ENCODE peak calls at places on chromosome 2, in seven cellular contexts. O, I, H, R, F, C and J are unnamed samples.

GRCh38 chr2:150916997-150917396 is 344.7 kb downstream of the RBM43 start:
- DNase-seq in H (no peak), I (no peak), C (no peak), F (no peak), R (no peak), O (no peak), J (no peak)

GRCh38 chr2:196271786-196272185 is 100.4 kb upstream of the STK17B start:
- DNase-seq in F (no peak), H (no peak), R (no peak), O (no peak), C (no peak), I (no peak), J (no peak)

GRCh38 chr2:82395531-82395930 is 2063.5 kb downstream of the SUCLG1 start:
- DNase-seq in I (no peak), R (no peak), C (no peak), O (no peak), H (no peak), F (peak), J (no peak)

GRCh38 chr2:89775885-89776284 is 1084.4 kb downstream of the RPIA start:
- DNase-seq in I (no peak), R (no peak), C (no peak), O (no peak), F (no peak), H (no peak), J (no peak)

GRCh38 chr2:117571590-117572349 is 242.7 kb upstream of the DDX18 start:
- DNase-seq in F (no peak), R (no peak), H (no peak), I (no peak), C (no peak), O (no peak), J (no peak)

GRCh38 chr2:206936456-206937222 is 2.7 kb upstream of the CPO start:
- DNase-seq in R (no peak), H (peak), F (no peak), I (no peak), O (no peak), C (no peak), J (no peak)

GRCh38 chr2:167478196-167478595 is 589.9 kb downstream of the XIRP2 start:
- DNase-seq in F (no peak), O (no peak), H (no peak), I (no peak), C (no peak), R (no peak), J (no peak)

GRCh38 chr2:160784034-160784433 is 290.4 kb upstream of the RBMS1 start:
- DNase-seq in C (no peak), H (no peak), O (no peak), R (no peak), I (no peak), F (no peak), J (no peak)

GRCh38 chr2:94982156-94982555 is 43.4 kb upstream of the MAL start:
- DNase-seq in C (no peak), R (no peak), I (no peak), H (no peak), O (no peak), F (no peak), J (no peak)

GRCh38 chr2:38146302-38146916 is 70.5 kb upstream of the CYP1B1 start:
- DNase-seq in C (peak), H (peak), F (no peak), I (no peak), O (peak), R (no peak), J (peak)

GRCh38 chr2:118371500-118371899 is 283.2 kb downstream of the INSIG2 start:
- DNase-seq in R (peak), C (no peak), F (peak), I (no peak), H (peak), O (no peak), J (peak)

GRCh38 chr2:161995553-161996016 is 78.4 kb downstream of the DPP4 start:
- DNase-seq in F (no peak), O (no peak), C (no peak), I (no peak), H (peak), R (no peak), J (no peak)

GRCh38 chr2:24708537-24709152 is 84.5 kb downstream of the PTRHD1 start:
- DNase-seq in C (no peak), R (no peak), I (peak), O (no peak), F (no peak), H (peak), J (no peak)

GRCh38 chr2:106280653-106281202 is 86.6 kb upstream of the UXS1 start:
- DNase-seq in I (no peak), R (no peak), C (no peak), O (no peak), H (no peak), F (no peak), J (no peak)

GRCh38 chr2:29047083-29047840 is 27.1 kb downstream of the PCARE start:
- DNase-seq in O (no peak), F (no peak), C (no peak), I (no peak), H (no peak), R (no peak), J (no peak)

GRCh38 chr2:149561309-149561926 is 26.2 kb downstream of the MMADHC start:
- DNase-seq in H (peak), O (peak), I (no peak), R (peak), F (peak), C (no peak), J (peak)

GRCh38 chr2:224438726-224439125 is 36.8 kb upstream of the FAM124B start:
- DNase-seq in C (no peak), H (no peak), R (no peak), F (no peak), O (no peak), I (no peak), J (no peak)

GRCh38 chr2:23697676-23698075 is 229.2 kb downstream of the ATAD2B start:
- DNase-seq in I (no peak), F (no peak), O (no peak), H (peak), R (no peak), C (no peak), J (no peak)

GRCh38 chr2:160419776-160420521 is 73.7 kb downstream of the RBMS1 start:
- DNase-seq in O (no peak), C (no peak), F (no peak), H (peak), I (no peak), R (no peak), J (no peak)

GRCh38 chr2:1421731-1422130 is 8.5 kb downstream of the TPO start:
- DNase-seq in H (no peak), O (no peak), F (no peak), C (no peak), R (no peak), I (no peak), J (no peak)

GRCh38 chr2:74146929-74147728 is 583 bp downstream of the BOLA3 start:
- DNase-seq in C (no peak), F (no peak), R (peak), O (no peak), I (no peak), H (peak), J (peak)

GRCh38 chr2:134936691-134937090 is 18.1 kb downstream of the CCNT2 start:
- DNase-seq in F (no peak), C (no peak), H (no peak), O (no peak), I (no peak), R (no peak), J (no peak)

GRCh38 chr2:224162122-224162521 is 123.0 kb upstream of the SERPINE2 start:
- DNase-seq in C (no peak), H (peak), I (no peak), O (no peak), F (no peak), R (no peak), J (no peak)

GRCh38 chr2:58767833-58768726 is 527.0 kb upstream of the FANCL start:
- DNase-seq in I (no peak), O (no peak), C (no peak), R (no peak), F (peak), H (no peak), J (no peak)

GRCh38 chr2:58764321-58765099 is 523.4 kb upstream of the FANCL start:
- DNase-seq in I (no peak), O (no peak), C (no peak), H (no peak), F (no peak), R (no peak), J (peak)

DNA sequence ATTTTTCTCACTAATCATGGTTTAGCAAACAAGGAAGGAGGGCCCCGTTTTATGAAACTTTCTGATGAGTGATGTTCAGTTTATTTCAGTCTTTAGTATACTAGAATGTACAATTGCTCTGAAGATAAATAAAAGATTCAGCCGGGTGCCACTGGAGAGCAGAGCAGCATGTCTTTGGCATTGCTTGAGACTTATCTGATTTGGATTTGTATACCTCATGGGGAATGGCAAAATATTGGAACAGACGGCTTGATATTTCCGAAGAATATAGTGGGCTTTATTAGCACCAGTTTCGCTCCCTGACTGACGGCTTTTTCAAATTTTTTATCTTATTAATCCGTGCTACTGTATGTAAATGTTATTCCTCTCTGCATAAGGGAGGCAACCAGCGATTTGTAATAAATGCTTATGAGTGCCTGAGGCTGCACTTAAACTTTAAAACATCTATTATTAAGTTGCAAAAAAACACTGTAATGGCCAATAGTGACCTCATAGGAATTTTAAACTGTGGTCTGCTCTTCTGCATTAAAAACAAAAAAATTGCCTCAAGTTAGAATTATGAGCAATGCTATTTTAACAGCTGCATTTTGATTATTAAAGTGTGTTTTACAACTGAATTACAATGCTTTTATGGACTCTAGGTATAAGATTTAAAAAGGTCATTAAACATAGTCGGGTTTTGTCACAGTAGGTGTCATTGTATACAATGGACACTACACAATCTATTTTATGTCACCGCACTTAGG is 528.5 kb upstream of the FANCL start:
- DNase-seq in C (no peak), F (no peak), R (no peak), O (no peak), I (no peak), H (no peak), J (no peak)
- TF ChIP-seq CTCF in C (no peak), F (no peak), R (no peak), O (no peak), I (no peak), H (no peak), J (no peak)

GRCh38 chr2:84964406-84965191 is 6.4 kb upstream of the KCMF1 start:
- DNase-seq in O (no peak), F (no peak), I (no peak), C (no peak), H (no peak), R (no peak), J (no peak)

GRCh38 chr2:84965192-84965516 is 5.8 kb upstream of the KCMF1 start:
- DNase-seq in F (no peak), I (no peak), H (no peak), C (no peak), O (no peak), R (no peak), J (no peak)

GRCh38 chr2:84962917-84963316 is 8.0 kb upstream of the KCMF1 start:
- DNase-seq in H (no peak), F (no peak), O (no peak), I (no peak), C (no peak), R (no peak), J (no peak)

GRCh38 chr2:84963692-84964405 is 7.1 kb upstream of the KCMF1 start:
- DNase-seq in I (no peak), F (no peak), O (no peak), R (no peak), C (no peak), H (peak), J (no peak)

DNA sequence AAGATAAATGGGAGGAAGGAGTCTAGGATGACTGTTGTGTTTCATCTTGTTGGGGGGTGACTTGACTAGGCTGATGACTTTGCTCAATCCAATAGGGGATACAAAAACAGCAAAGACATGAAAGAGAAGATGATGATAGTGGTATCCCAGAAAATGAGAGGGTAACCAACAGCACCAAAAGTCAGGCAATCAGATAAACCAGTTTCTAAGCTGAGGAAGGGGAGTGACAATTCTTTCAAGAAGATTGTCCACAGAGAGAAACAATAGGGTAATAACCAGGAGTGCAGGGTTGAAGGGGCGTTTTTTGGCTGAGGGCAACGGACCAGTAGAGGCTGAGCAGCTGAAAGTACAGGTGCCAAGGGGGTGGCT is 7.7 kb upstream of the KCMF1 start:
- DNase-seq in R (no peak), H (no peak), C (no peak), F (no peak), O (no peak), I (no peak), J (no peak)
- TF ChIP-seq CTCF in R (no peak), H (no peak), C (no peak), F (no peak), O (no peak), I (no peak), J (no peak)

GRCh38 chr2:65686928-65687521 is 254.6 kb upstream of the SPRED2 start:
- DNase-seq in F (no peak), H (no peak), O (no peak), I (no peak), R (peak), C (no peak), J (no peak)
- TF ChIP-seq CTCF in F (peak), H (peak), O (no peak), I (peak), R (peak), C (no peak), J (no peak)

GRCh38 chr2:10787176-10787968 is 25.2 kb downstream of the PDIA6 start:
- DNase-seq in R (peak), C (no peak), F (peak), O (peak), H (peak), I (no peak), J (peak)
- TF ChIP-seq CTCF in R (peak), C (peak), F (peak), O (peak), H (peak), I (peak), J (peak)